ENCODE peak calls at places on chromosomes 13 and 19, in ten cellular contexts. P is suprapubic skin, N is progenitor cell of endocrine pancreas, L is colonic mucosa, K is left lung, U is MCF 10A, J is OCI-LY7, D is AG10803, I is heart left ventricle, O is breast epithelium. C is an unnamed sample.

GRCh38 chr13:52127783-52128702 is 830 bp downstream of the NEK5 start:
- DNase-seq in P (no peak), N (peak), L (peak), K (no peak), U (peak), J (peak), D (peak), I (peak), O (peak), C (no peak)

GRCh38 chr13:21465710-21466160 is 6.6 kb upstream of the ZDHHC20 start:
- DNase-seq in P (no peak), N (peak), L (peak), K (no peak), U (no peak), J (no peak), D (no peak), I (no peak), O (no peak), C (no peak)

GRCh38 chr13:111900390-111901180 is 166.4 kb upstream of the SOX1 start:
- DNase-seq in P (peak), N (no peak), L (no peak), K (no peak), U (no peak), J (no peak), D (no peak), I (no peak), O (no peak), C (no peak)

GRCh38 chr19:9903341-9903740 is 33.0 kb downstream of the OLFM2 start:
- DNase-seq in P (no peak), N (no peak), L (no peak), K (no peak), U (no peak), J (no peak), D (no peak), I (no peak), O (no peak), C (no peak)

GRCh38 chr19:35375505-35376307 is 4.8 kb downstream of the GPR42 start:
- DNase-seq in P (peak), N (no peak), L (no peak), K (no peak), U (no peak), J (no peak), D (no peak), I (no peak), O (no peak), C (no peak)

GRCh38 chr19:42092350-42092749 is 16.4 kb downstream of the ZNF574 start:
- DNase-seq in P (no peak), N (no peak), L (peak), K (no peak), U (peak), J (peak), D (no peak), I (no peak), O (no peak), C (no peak)

GRCh38 chr13:94228781-94229180 is 250.7 kb downstream of the DCT start:
- DNase-seq in P (no peak), N (no peak), L (no peak), K (no peak), U (no peak), J (no peak), D (peak), I (no peak), O (no peak), C (no peak)

GRCh38 chr19:639251-640155 is at the start of gene FGF22:
- DNase-seq in P (peak), N (peak), L (peak), K (peak), U (peak), J (peak), D (peak), I (peak), O (peak), C (peak)

GRCh38 chr19:13717194-13717643 is 47.1 kb upstream of the MRI1 start:
- DNase-seq in P (no peak), N (no peak), L (no peak), K (no peak), U (no peak), J (no peak), D (no peak), I (no peak), O (no peak), C (no peak)

GRCh38 chr19:4523306-4524110 is 5.2 kb upstream of the PLIN4 start:
- DNase-seq in P (no peak), N (peak), L (peak), K (peak), U (peak), J (peak), D (peak), I (peak), O (no peak), C (no peak)

GRCh38 chr19:18093439-18094161 is 4.0 kb upstream of the MAST3 start:
- DNase-seq in P (no peak), N (no peak), L (no peak), K (no peak), U (peak), J (peak), D (no peak), I (no peak), O (no peak), C (no peak)

GRCh38 chr19:40101813-40102212 is 11.1 kb upstream of the ZNF780A start:
- DNase-seq in P (no peak), N (no peak), L (no peak), K (no peak), U (no peak), J (no peak), D (no peak), I (no peak), O (no peak), C (no peak)

GRCh38 chr13:36789730-36790129 is 29.3 kb upstream of the RFXAP start:
- DNase-seq in P (no peak), N (no peak), L (no peak), K (no peak), U (no peak), J (no peak), D (no peak), I (no peak), O (no peak), C (no peak)

GRCh38 chr19:10554760-10555612 is 10.8 kb downstream of the KRI1 start:
- DNase-seq in P (no peak), N (no peak), L (no peak), K (no peak), U (no peak), J (no peak), D (no peak), I (no peak), O (peak), C (no peak)

GRCh38 chr19:4233282-4233853 is 4.0 kb downstream of the EBI3 start:
- DNase-seq in P (no peak), N (peak), L (peak), K (peak), U (peak), J (peak), D (no peak), I (peak), O (no peak), C (no peak)

GRCh38 chr19:7833225-7834156 is 3.5 kb downstream of the EVI5L start:
- DNase-seq in P (no peak), N (no peak), L (peak), K (peak), U (peak), J (no peak), D (peak), I (peak), O (no peak), C (no peak)

GRCh38 chr13:99883805-99884204 is 87.8 kb downstream of the ZIC5 start:
- DNase-seq in P (no peak), N (no peak), L (no peak), K (no peak), U (no peak), J (no peak), D (no peak), I (no peak), O (no peak), C (no peak)

GRCh38 chr19:41305923-41306322 is 4.0 kb upstream of the CCDC97 start:
- DNase-seq in P (no peak), N (no peak), L (no peak), K (no peak), U (no peak), J (no peak), D (no peak), I (no peak), O (no peak), C (no peak)

GRCh38 chr19:42116308-42117075 is 15.8 kb downstream of the POU2F2 start:
- DNase-seq in P (no peak), N (no peak), L (no peak), K (no peak), U (no peak), J (no peak), D (no peak), I (no peak), O (no peak), C (no peak)

GRCh38 chr13:99916366-99917103 is 55.0 kb downstream of the ZIC5 start:
- DNase-seq in P (no peak), N (no peak), L (peak), K (no peak), U (peak), J (peak), D (peak), I (no peak), O (no peak), C (no peak)

GRCh38 chr19:8481616-8482015 is 20.8 kb downstream of the PRAM1 start:
- DNase-seq in P (no peak), N (no peak), L (no peak), K (peak), U (no peak), J (no peak), D (no peak), I (no peak), O (no peak), C (no peak)

GRCh38 chr13:75770164-75771145 is 134.3 kb downstream of the LMO7 start:
- DNase-seq in P (no peak), N (no peak), L (no peak), K (no peak), U (peak), J (no peak), D (no peak), I (no peak), O (no peak), C (no peak)

GRCh38 chr19:33673258-33673875 is 51.6 kb downstream of the CHST8 start:
- DNase-seq in P (no peak), N (no peak), L (no peak), K (no peak), U (no peak), J (no peak), D (no peak), I (no peak), O (no peak), C (no peak)

GRCh38 chr19:14786421-14786851 is 8.1 kb upstream of the ADGRE2 start:
- DNase-seq in P (peak), N (no peak), L (no peak), K (peak), U (peak), J (peak), D (no peak), I (peak), O (no peak), C (peak)

GRCh38 chr13:94301487-94301886 is 178.0 kb downstream of the DCT start:
- DNase-seq in P (no peak), N (no peak), L (no peak), K (no peak), U (no peak), J (no peak), D (no peak), I (no peak), O (no peak), C (no peak)

GRCh38 chr13:24746618-24747247 is 17.2 kb upstream of the RNF17 start:
- DNase-seq in P (no peak), N (peak), L (no peak), K (no peak), U (no peak), J (no peak), D (no peak), I (no peak), O (no peak), C (no peak)

GRCh38 chr13:71852082-71852481 is 14.9 kb downstream of the DACH1 start:
- DNase-seq in P (no peak), N (no peak), L (no peak), K (no peak), U (no peak), J (no peak), D (no peak), I (no peak), O (no peak), C (no peak)

GRCh38 chr19:54297759-54298305 is 15.1 kb downstream of the LILRA5 start:
- DNase-seq in P (peak), N (no peak), L (no peak), K (no peak), U (peak), J (peak), D (no peak), I (no peak), O (no peak), C (no peak)
- TF ChIP-seq CTCF in P (no peak), N (no peak), L (no peak), K (no peak), U (no peak), J (peak), D (no peak), I (no peak), O (no peak), C (peak)

GRCh38 chr19:6424939-6425731 is 524 bp upstream of the KHSRP start:
- DNase-seq in P (peak), N (peak), L (peak), K (peak), U (peak), J (peak), D (peak), I (peak), O (peak), C (peak)

GRCh38 chr19:6427131-6427530 is 2.5 kb upstream of the KHSRP start:
- DNase-seq in P (no peak), N (no peak), L (no peak), K (no peak), U (no peak), J (no peak), D (no peak), I (no peak), O (no peak), C (no peak)

GRCh38 chr19:6423499-6424189 is 967 bp downstream of the KHSRP start:
- DNase-seq in P (no peak), N (no peak), L (peak), K (peak), U (peak), J (peak), D (peak), I (peak), O (no peak), C (no peak)

GRCh38 chr19:6424190-6424938 is at the start of gene KHSRP:
- DNase-seq in P (no peak), N (no peak), L (no peak), K (peak), U (peak), J (peak), D (no peak), I (peak), O (no peak), C (no peak)

GRCh38 chr19:6425732-6426686 is 1.4 kb upstream of the KHSRP start:
- DNase-seq in P (no peak), N (no peak), L (no peak), K (no peak), U (peak), J (peak), D (no peak), I (no peak), O (no peak), C (no peak)
- TF ChIP-seq CTCF in P (no peak), N (no peak), L (no peak), K (no peak), U (no peak), J (peak), D (no peak), I (no peak), O (no peak), C (peak)

DNA sequence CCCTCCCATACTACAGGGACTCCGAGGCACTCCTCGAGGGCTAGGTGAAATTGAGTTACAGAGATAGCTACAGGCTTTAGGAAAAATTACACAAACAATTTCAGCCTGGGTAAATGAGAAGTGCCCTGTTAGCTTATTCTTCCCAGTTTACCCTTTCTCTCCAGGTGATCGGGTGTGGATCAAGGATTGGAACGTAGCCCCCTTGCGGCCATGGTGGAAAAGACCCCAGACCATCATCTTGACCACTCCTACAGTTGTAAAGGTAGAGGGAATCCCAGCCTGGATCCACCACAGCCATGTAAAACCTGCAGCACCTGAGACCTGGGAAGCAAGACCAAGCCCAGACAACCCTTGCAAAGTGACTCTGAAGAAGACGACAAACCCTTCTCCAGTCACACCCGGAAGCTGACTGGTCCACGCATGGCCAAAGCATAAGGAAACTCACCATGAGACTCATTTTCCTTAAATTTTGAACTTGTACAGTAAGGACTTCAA is 600.6 kb downstream of the UQCRFS1 start:
- DNase-seq in P (no peak), N (no peak), L (no peak), K (no peak), U (no peak), J (no peak), D (no peak), I (no peak), O (no peak), C (no peak)
- TF ChIP-seq CTCF in P (no peak), N (no peak), L (no peak), K (no peak), U (no peak), J (no peak), D (no peak), I (no peak), O (no peak), C (no peak)

GRCh38 chr19:19203012-19203856 is at the start of gene NR2C2AP:
- DNase-seq in P (peak), N (peak), L (peak), K (peak), U (peak), J (peak), D (peak), I (peak), O (peak), C (peak)
- TF ChIP-seq CTCF in P (no peak), N (no peak), L (no peak), K (peak), U (no peak), J (no peak), D (no peak), I (no peak), O (no peak), C (no peak)

GRCh38 chr13:44142540-44142867 is 231.1 kb upstream of the SERP2 start:
- DNase-seq in P (no peak), N (no peak), L (peak), K (no peak), U (no peak), J (no peak), D (no peak), I (no peak), O (no peak), C (no peak)

GRCh38 chr13:44142911-44143665 is 230.5 kb upstream of the SERP2 start:
- DNase-seq in P (no peak), N (no peak), L (no peak), K (no peak), U (peak), J (no peak), D (no peak), I (no peak), O (no peak), C (no peak)

GRCh38 chr13:44140146-44140545 is 233.5 kb upstream of the SERP2 start:
- DNase-seq in P (no peak), N (no peak), L (peak), K (no peak), U (no peak), J (no peak), D (no peak), I (no peak), O (no peak), C (no peak)

GRCh38 chr13:44141213-44141724 is 232.4 kb upstream of the SERP2 start:
- DNase-seq in P (no peak), N (no peak), L (peak), K (no peak), U (no peak), J (peak), D (peak), I (no peak), O (peak), C (no peak)

GRCh38 chr13:44141725-44142539 is 231.7 kb upstream of the SERP2 start:
- DNase-seq in P (peak), N (peak), L (peak), K (peak), U (peak), J (peak), D (peak), I (peak), O (peak), C (peak)
- TF ChIP-seq CTCF in P (no peak), N (peak), L (no peak), K (peak), U (no peak), J (no peak), D (no peak), I (no peak), O (peak), C (no peak)

GRCh38 chr13:27203854-27204253 is 32.2 kb upstream of the USP12 start:
- DNase-seq in P (no peak), N (no peak), L (no peak), K (no peak), U (peak), J (no peak), D (peak), I (no peak), O (no peak), C (no peak)
- TF ChIP-seq CTCF in P (no peak), N (no peak), L (no peak), K (peak), U (no peak), J (peak), D (peak), I (no peak), O (peak), C (peak)

GRCh38 chr19:54481326-54481930 is 8.3 kb upstream of the CDC42EP5 start:
- DNase-seq in P (peak), N (no peak), L (peak), K (no peak), U (peak), J (peak), D (peak), I (peak), O (no peak), C (no peak)
- TF ChIP-seq CTCF in P (peak), N (peak), L (peak), K (peak), U (peak), J (peak), D (peak), I (peak), O (peak), C (peak)

GRCh38 chr19:45885556-45886426 is at the start of gene IRF2BP1:
- DNase-seq in P (peak), N (peak), L (peak), K (peak), U (peak), J (peak), D (peak), I (peak), O (peak), C (peak)
- TF ChIP-seq CTCF in P (no peak), N (no peak), L (no peak), K (peak), U (no peak), J (no peak), D (no peak), I (no peak), O (no peak), C (peak)

C was measured in CD14-positive monocyte.